ENCODE peak calls at places on chromosomes 12 and 14, in five cellular contexts. G is pancreas; Z is endothelial cell; S is CD4-positive, alpha-beta T cell; L is heart left ventricle. H is an unnamed sample.
A peak's percentile ranks its signal among the peaks of the same experiment; 100 is the strongest.

GRCh38 chr12:2064078-2064507 is 11.3 kb downstream of the CACNA1C start:
- DNase-seq in G (no peak), Z (no peak), S (no peak), L (no peak), H (no peak)

GRCh38 chr12:12749433-12749832 is 32.3 kb downstream of the CDKN1B start:
- DNase-seq in G (no peak), Z (no peak), S (no peak), L (no peak), H (no peak)

GRCh38 chr12:30797689-30798088 is 42.9 kb upstream of the CAPRIN2 start:
- DNase-seq in G (no peak), Z (no peak), S (no peak), L (no peak), H (no peak)

GRCh38 chr14:75751291-75751690 is 90.2 kb downstream of the TTLL5 start:
- DNase-seq in G (no peak), Z (no peak), S (no peak), L (no peak), H (no peak)

GRCh38 chr14:99624971-99625370 is 20.0 kb upstream of the HHIPL1 start:
- DNase-seq in G (no peak), Z (no peak), S (no peak), L (peak; percentile 48), H (no peak)

GRCh38 chr12:112386726-112387125 is 4.5 kb upstream of the HECTD4 start:
- DNase-seq in G (no peak), Z (no peak), S (no peak), L (no peak), H (peak; percentile 23)

GRCh38 chr14:76964695-76965094 is 63.8 kb downstream of the IRF2BPL start:
- DNase-seq in G (no peak), Z (no peak), S (no peak), L (no peak), H (no peak)

GRCh38 chr14:51139221-51139681 is 44.3 kb upstream of the TRIM9 start:
- DNase-seq in G (no peak), Z (no peak), S (no peak), L (no peak), H (no peak)

GRCh38 chr14:36942522-36943245 is 229.7 kb downstream of the SLC25A21 start:
- DNase-seq in G (no peak), Z (no peak), S (no peak), L (no peak), H (no peak)

GRCh38 chr14:67331368-67332125 is 28.1 kb downstream of the ATP6V1D start:
- DNase-seq in G (no peak), Z (no peak), S (no peak), L (no peak), H (no peak)

GRCh38 chr12:103771466-103771865 is 69.6 kb downstream of the NT5DC3 start:
- DNase-seq in G (no peak), Z (peak; percentile 69), S (no peak), L (no peak), H (peak; percentile 18)

GRCh38 chr12:81329088-81329487 is 251.2 kb downstream of the ACSS3 start:
- DNase-seq in G (no peak), Z (peak; percentile 30), S (no peak), L (no peak), H (no peak)

GRCh38 chr14:24334431-24335271 is at the start of gene ADCY4:
- DNase-seq in G (peak; percentile 76), Z (peak; percentile 51), S (no peak), L (peak; percentile 86), H (peak; percentile 73)

GRCh38 chr12:16062611-16063010 is 151.5 kb downstream of the DERA start:
- DNase-seq in G (no peak), Z (no peak), S (no peak), L (no peak), H (no peak)

GRCh38 chr12:11482955-11483354 is 87.6 kb upstream of the PRB2 start:
- DNase-seq in G (no peak), Z (no peak), S (no peak), L (no peak), H (no peak)

GRCh38 chr14:60618200-60618599 is 31.1 kb downstream of the SIX1 start:
- DNase-seq in G (no peak), Z (no peak), S (no peak), L (no peak), H (no peak)

GRCh38 chr14:99287269-99287942 is 15.4 kb upstream of the BCL11B start:
- DNase-seq in G (no peak), Z (no peak), S (no peak), L (no peak), H (no peak)

GRCh38 chr12:47808049-47808448 is 11.7 kb downstream of the HDAC7 start:
- DNase-seq in G (no peak), Z (no peak), S (peak; percentile 83), L (peak; percentile 78), H (peak; percentile 52)

GRCh38 chr12:69095765-69096477 is 143.4 kb upstream of the CPSF6 start:
- DNase-seq in G (no peak), Z (no peak), S (no peak), L (no peak), H (no peak)

GRCh38 chr12:22656376-22656775 is 31.4 kb downstream of the ETNK1 start:
- DNase-seq in G (no peak), Z (no peak), S (no peak), L (no peak), H (no peak)

GRCh38 chr12:3802721-3803120 is 49.8 kb upstream of the CRACR2A start:
- DNase-seq in G (no peak), Z (no peak), S (no peak), L (no peak), H (no peak)

GRCh38 chr12:5648692-5649338 is 216.9 kb downstream of the NTF3 start:
- DNase-seq in G (no peak), Z (peak; percentile 27), S (no peak), L (no peak), H (no peak)

GRCh38 chr12:110279976-110280783 is 867 bp upstream of the ATP2A2 start:
- DNase-seq in G (no peak), Z (peak; percentile 22), S (peak; percentile 57), L (peak; percentile 73), H (peak; percentile 60)
- TF ChIP-seq CTCF in G (no peak), Z (no peak), S (no peak), L (no peak), H (no peak)

GRCh38 chr12:118059645-118060275 is 1.2 kb downstream of the WSB2 start:
- DNase-seq in G (no peak), Z (no peak), S (no peak), L (no peak), H (no peak)

GRCh38 chr12:118058881-118059644 is 1.9 kb downstream of the WSB2 start:
- DNase-seq in G (no peak), Z (no peak), S (no peak), L (no peak), H (no peak)

GRCh38 chr12:118061876-118062791 is 1.2 kb upstream of the WSB2 start:
- DNase-seq in G (peak; percentile 39), Z (peak; percentile 46), S (peak; percentile 34), L (peak; percentile 65), H (peak; percentile 15)

GRCh38 chr12:118061011-118061875 is at the start of gene WSB2:
- DNase-seq in G (peak; percentile 85), Z (peak; percentile 71), S (peak; percentile 61), L (peak; percentile 88), H (peak; percentile 84)

DNA sequence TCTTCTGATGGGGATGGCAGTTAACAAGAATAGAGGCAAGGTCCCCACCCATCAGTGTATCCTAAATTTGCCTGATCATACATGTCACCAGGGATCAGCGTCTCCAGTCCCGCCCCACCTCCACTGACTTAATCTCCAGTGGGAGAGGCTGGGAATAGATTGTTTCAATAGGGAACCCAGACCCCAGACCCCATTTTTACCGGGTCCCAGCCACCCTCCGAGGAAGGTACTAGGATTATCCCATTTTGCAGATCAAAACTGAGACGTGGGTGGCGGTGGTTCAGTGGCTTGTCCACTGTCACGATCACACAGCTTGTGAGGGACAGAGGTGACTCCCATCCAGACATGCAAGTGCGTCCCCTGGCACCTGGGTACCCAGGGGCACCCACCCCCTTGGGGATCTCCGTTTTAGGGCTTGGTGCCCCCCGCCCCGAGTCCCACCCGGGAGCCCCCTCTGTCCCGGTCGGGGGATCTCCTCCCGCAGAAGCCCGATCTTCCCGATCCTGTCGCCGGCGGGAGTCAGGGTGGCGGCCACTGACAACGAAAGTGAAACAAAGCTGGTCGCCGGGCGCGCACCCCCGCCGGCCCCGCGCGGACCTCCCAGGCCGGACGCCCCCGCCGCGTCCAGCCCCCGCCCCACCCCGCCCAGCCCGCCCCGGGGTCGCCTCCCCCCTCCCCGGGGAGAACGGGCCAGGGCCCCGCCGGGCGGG is 523 bp downstream of the WSB2 start:
- DNase-seq in G (peak; percentile 82), Z (peak; percentile 45), S (peak; percentile 45), L (peak; percentile 79), H (peak; percentile 58)
- TF ChIP-seq CTCF in G (no peak), Z (no peak), S (no peak), L (no peak), H (no peak)

GRCh38 chr14:93112891-93113677 is 2.6 kb downstream of the ITPK1 start:
- DNase-seq in G (no peak), Z (peak; percentile 77), S (peak; percentile 77), L (peak; percentile 82), H (peak; percentile 78)
- TF ChIP-seq CTCF in G (peak; percentile 69), Z (peak; percentile 87), S (peak; percentile 87), L (peak; percentile 86), H (peak; percentile 89)

DNA sequence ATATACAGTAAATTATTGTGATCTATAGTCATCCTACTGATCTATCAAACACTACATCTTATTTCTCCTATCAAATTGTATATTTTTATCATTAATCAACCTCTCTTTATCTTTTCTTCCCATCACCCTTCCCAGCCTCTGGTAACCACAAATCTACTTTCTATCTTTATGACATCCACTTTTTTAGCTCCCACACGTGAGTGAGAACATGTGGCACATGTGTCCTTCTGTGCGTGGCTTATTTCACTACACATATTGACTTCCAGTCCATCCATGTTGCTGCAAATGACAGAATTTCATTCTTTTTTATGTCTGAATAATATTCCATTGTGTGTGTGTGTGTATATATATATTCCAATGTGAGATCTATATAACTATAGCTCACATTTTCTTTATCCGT is 67.8 kb upstream of the TBX5 start:
- DNase-seq in G (no peak), Z (no peak), S (no peak), L (no peak), H (no peak)
- TF ChIP-seq CTCF in G (no peak), Z (no peak), S (no peak), L (no peak), H (no peak)

DNA sequence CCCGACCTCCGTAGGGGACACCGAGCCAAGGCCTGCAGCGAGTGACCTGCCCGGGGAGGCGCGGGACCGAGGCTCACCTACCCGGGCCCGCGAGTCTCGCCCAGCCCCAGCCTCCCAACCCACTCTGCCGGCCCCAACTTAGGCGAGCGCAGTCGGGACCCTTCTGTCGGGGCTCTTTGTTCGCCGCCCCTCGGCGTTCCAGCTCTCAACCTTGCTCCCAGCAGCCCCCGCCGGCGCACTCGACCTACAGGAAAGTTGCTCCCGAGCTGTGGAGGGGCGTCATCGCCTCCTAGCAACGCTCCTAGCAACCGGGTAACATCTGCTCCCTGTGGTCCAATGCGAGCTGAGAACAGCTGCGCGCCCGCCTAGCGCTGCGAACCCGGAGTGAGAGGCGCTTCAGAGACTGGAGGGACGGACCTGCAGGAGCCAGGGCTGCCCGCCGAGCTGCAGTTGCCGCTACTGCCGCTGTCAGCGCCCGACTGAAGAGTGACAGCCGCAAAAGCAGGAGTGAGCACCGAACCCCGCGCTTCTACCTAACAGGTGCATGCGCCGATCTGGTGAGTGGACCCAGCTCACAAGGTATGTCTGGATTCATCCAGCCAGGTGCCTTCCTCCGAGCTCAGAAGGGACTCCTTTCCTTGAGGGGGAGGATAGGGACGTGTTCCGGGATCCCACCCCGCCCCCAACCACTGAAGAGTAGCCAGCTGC is 354.9 kb downstream of the SNAPC1 start:
- DNase-seq in G (peak; percentile 86), Z (peak; percentile 87), S (peak; percentile 65), L (peak; percentile 82), H (peak; percentile 43)
- TF ChIP-seq CTCF in G (peak; percentile 11), Z (peak; percentile 10), S (peak; percentile 32), L (no peak), H (peak; percentile 29)

H was measured in heart right ventricle.